ENCODE peak calls at places on chromosomes 16 and 17, in eight cellular contexts. I, C, X, A, P, B, S and G are unnamed samples.

GRCh38 chr17:46035112-46035818 is 36.2 kb downstream of the STH start:
- DNase-seq in I (no peak), C (no peak), X (peak), A (no peak), P (no peak), B (peak), S (no peak), G (no peak)

GRCh38 chr17:7864995-7865650 is 7.3 kb downstream of the CYB5D1 start:
- DNase-seq in I (no peak), C (no peak), X (no peak), A (no peak), P (no peak), B (no peak), S (no peak), G (no peak)

GRCh38 chr17:74452027-74452840 is 14.2 kb upstream of the CD300A start:
- DNase-seq in I (no peak), C (no peak), X (no peak), A (no peak), P (no peak), B (peak), S (no peak), G (peak)

GRCh38 chr17:21689604-21690003 is 2.7 kb upstream of the KCNJ18 start:
- DNase-seq in I (no peak), C (peak), X (no peak), A (no peak), P (no peak), B (peak), S (no peak), G (no peak)

GRCh38 chr17:73247728-73248127 is 14.0 kb downstream of the CPSF4L start:
- DNase-seq in I (no peak), C (no peak), X (no peak), A (no peak), P (no peak), B (no peak), S (no peak), G (no peak)

GRCh38 chr17:57999496-58000017 is 7.5 kb downstream of the SRSF1 start:
- DNase-seq in I (no peak), C (peak), X (peak), A (no peak), P (no peak), B (no peak), S (peak), G (no peak)

GRCh38 chr16:81457326-81458133 is 12.9 kb downstream of the CMIP start:
- DNase-seq in I (no peak), C (peak), X (no peak), A (no peak), P (no peak), B (peak), S (no peak), G (no peak)

GRCh38 chr16:8848939-8849391 is 19.8 kb downstream of the CARHSP1 start:
- DNase-seq in I (no peak), C (peak), X (no peak), A (no peak), P (peak), B (no peak), S (no peak), G (no peak)

GRCh38 chr17:36827056-36827455 is 110.2 kb upstream of the LHX1 start:
- DNase-seq in I (no peak), C (no peak), X (no peak), A (no peak), P (no peak), B (no peak), S (peak), G (no peak)

GRCh38 chr16:15041260-15042011 is 14.4 kb downstream of the NTAN1 start:
- DNase-seq in I (no peak), C (no peak), X (no peak), A (peak), P (peak), B (peak), S (no peak), G (peak)

GRCh38 chr16:31674686-31675085 is 147.0 kb downstream of the AHSP start:
- DNase-seq in I (no peak), C (no peak), X (no peak), A (no peak), P (no peak), B (no peak), S (no peak), G (no peak)

GRCh38 chr17:27378482-27379200 is 77.6 kb upstream of the KSR1 start:
- DNase-seq in I (no peak), C (no peak), X (no peak), A (no peak), P (no peak), B (no peak), S (no peak), G (no peak)

GRCh38 chr16:84058211-84058610 is 15.6 kb upstream of the SLC38A8 start:
- DNase-seq in I (no peak), C (no peak), X (no peak), A (no peak), P (no peak), B (no peak), S (no peak), G (no peak)

GRCh38 chr17:46180895-46181279 is 12.3 kb downstream of the KANSL1 start:
- DNase-seq in I (no peak), C (no peak), X (no peak), A (no peak), P (no peak), B (no peak), S (no peak), G (no peak)

GRCh38 chr17:12790806-12791148 is 1.5 kb downstream of the ARHGAP44 start:
- DNase-seq in I (no peak), C (no peak), X (no peak), A (no peak), P (no peak), B (no peak), S (no peak), G (peak)

GRCh38 chr16:82651921-82652601 is 25.3 kb downstream of the CDH13 start:
- DNase-seq in I (no peak), C (no peak), X (no peak), A (no peak), P (no peak), B (no peak), S (no peak), G (no peak)

GRCh38 chr16:24997665-24998064 is 17.5 kb downstream of the ARHGAP17 start:
- DNase-seq in I (no peak), C (no peak), X (no peak), A (no peak), P (no peak), B (no peak), S (no peak), G (no peak)
- TF ChIP-seq CTCF in I (no peak), C (no peak), X (no peak), A (no peak), P (no peak), B (no peak), S (no peak), G (no peak)

GRCh38 chr17:511833-512251 is 159.2 kb upstream of the RPH3AL start:
- DNase-seq in I (no peak), C (peak), X (no peak), A (no peak), P (peak), B (no peak), S (no peak), G (no peak)
- TF ChIP-seq CTCF in I (no peak), C (no peak), X (no peak), A (no peak), P (no peak), B (no peak), S (no peak), G (no peak)

GRCh38 chr17:19546289-19547065 is 12.8 kb downstream of the SLC47A1 start:
- DNase-seq in I (no peak), C (no peak), X (no peak), A (peak), P (no peak), B (peak), S (no peak), G (no peak)
- TF ChIP-seq CTCF in I (peak), C (no peak), X (no peak), A (no peak), P (peak), B (no peak), S (no peak), G (no peak)

DNA sequence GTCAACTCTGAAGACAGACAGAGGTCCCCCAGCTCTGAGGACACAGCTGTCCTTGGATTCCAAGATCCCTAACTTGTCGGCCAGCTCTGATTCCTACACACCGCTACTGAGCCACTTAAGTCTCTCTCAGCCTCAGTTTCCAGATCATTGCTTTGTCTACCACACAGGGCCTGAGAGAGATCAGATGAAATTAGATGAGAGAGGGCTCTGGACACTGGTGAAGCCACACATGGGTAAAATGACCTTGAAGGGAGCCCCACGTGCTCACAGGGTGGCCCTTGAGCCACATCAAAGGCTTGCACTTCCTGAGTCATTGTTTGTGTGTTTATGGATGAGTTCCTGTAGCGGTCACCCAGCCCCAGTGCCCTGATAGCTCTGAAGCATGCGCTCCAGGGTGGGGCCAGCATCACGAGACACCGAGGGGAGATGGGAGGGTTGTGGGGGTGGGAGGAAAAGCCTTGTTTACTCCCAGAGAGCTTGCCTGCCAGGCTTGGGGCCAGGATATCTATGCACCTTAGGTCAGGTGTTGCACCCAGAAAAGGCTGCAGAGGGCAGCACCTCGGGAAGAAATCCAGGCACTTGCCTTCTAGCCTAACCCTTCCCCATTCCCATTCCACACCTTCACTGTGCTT is 32.7 kb upstream of the SLC6A2 start:
- DNase-seq in I (no peak), C (no peak), X (no peak), A (no peak), P (no peak), B (no peak), S (peak), G (peak)
- TF ChIP-seq CTCF in I (peak), C (peak), X (no peak), A (no peak), P (no peak), B (no peak), S (peak), G (peak)

GRCh38 chr17:77312786-77313599 is 172.2 kb downstream of the SEC14L1 start:
- DNase-seq in I (no peak), C (peak), X (no peak), A (no peak), P (peak), B (peak), S (no peak), G (peak)
- TF ChIP-seq CTCF in I (no peak), C (no peak), X (no peak), A (no peak), P (no peak), B (no peak), S (no peak), G (no peak)

GRCh38 chr16:58661199-58661830 is 23.3 kb downstream of the SLC38A7 start:
- DNase-seq in I (peak), C (peak), X (peak), A (peak), P (no peak), B (peak), S (peak), G (peak)
- TF ChIP-seq CTCF in I (peak), C (peak), X (peak), A (no peak), P (peak), B (peak), S (peak), G (peak)

DNA sequence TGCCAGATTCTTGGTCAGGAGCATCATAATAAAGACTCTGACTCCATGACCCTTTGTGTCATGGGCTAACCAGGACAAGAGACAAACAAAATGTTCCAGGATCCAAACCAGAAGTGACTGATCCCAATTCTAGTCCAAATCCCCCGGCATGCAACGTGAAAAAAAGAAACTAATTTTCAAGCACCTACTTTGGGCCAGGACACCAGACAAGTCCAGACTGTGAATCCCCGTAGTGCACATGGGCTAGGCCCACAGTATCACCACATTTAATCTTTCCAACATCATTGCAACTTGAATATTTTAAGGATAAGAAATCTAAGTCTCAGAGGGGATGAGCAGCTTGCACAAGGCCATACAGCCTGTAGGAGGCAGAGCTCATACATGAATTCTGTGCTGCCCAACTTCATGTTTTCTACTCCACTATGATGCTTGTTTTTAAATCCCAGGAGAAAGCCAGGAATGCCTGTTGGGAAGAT is 365.7 kb downstream of the NPIPA8 start:
- DNase-seq in I (no peak), C (no peak), X (no peak), A (peak), P (no peak), B (no peak), S (no peak), G (no peak)
- TF ChIP-seq CTCF in I (no peak), C (peak), X (no peak), A (no peak), P (no peak), B (no peak), S (no peak), G (no peak)

DNA sequence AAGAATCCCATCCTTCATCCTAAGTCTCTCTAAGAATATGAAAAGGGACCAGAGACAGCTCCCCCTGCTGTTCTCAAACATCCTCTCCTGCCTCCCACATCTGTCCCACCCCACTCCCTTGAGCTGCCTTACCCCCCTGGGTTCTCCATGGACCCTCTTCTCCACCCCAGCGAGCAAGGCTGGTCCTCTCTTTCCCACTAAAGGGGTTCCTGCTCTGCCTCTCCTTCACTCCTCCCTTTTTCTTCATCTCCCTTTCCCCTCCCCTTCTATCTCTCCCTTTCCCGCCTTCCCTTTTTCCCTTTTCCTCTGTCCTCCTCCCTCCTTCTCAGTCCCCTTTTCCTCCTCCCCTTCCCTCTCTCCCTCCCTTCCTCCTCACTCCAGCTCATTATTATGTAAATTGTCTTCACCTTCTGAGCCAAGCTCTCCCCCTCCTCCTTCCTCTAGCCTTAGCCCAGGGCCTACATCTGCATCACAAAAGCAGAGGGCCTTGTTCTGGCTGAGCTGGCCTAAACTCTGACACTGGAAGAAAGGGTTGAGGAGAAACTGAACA is 90.0 kb downstream of the GNAO1 start:
- DNase-seq in I (no peak), C (no peak), X (peak), A (no peak), P (no peak), B (no peak), S (no peak), G (no peak)
- TF ChIP-seq CTCF in I (peak), C (peak), X (peak), A (no peak), P (peak), B (no peak), S (peak), G (peak)

GRCh38 chr17:17985153-17985552 is 12.5 kb downstream of the DRC3 start:
- DNase-seq in I (no peak), C (no peak), X (no peak), A (no peak), P (no peak), B (no peak), S (no peak), G (no peak)

GRCh38 chr17:17983776-17984175 is 11.1 kb downstream of the DRC3 start:
- DNase-seq in I (no peak), C (no peak), X (no peak), A (no peak), P (no peak), B (no peak), S (no peak), G (no peak)

GRCh38 chr17:17987187-17987896 is 14.7 kb downstream of the DRC3 start:
- DNase-seq in I (no peak), C (no peak), X (no peak), A (no peak), P (no peak), B (no peak), S (no peak), G (no peak)

GRCh38 chr17:17983376-17983775 is 10.7 kb downstream of the DRC3 start:
- DNase-seq in I (no peak), C (no peak), X (no peak), A (no peak), P (no peak), B (peak), S (no peak), G (no peak)

GRCh38 chr17:17985555-17985954 is 12.9 kb downstream of the DRC3 start:
- DNase-seq in I (no peak), C (no peak), X (no peak), A (no peak), P (no peak), B (no peak), S (no peak), G (no peak)
- TF ChIP-seq CTCF in I (no peak), C (peak), X (peak), A (no peak), P (no peak), B (no peak), S (no peak), G (no peak)

GRCh38 chr16:67199011-67199807 is at the start of gene ELMO3:
- DNase-seq in I (no peak), C (no peak), X (no peak), A (no peak), P (no peak), B (peak), S (peak), G (peak)
- TF ChIP-seq CTCF in I (peak), C (peak), X (no peak), A (no peak), P (no peak), B (peak), S (peak), G (peak)